ENCODE peak calls at places on chromosomes 3 and 15, in six cellular contexts. F, D, U, S, L and Q are unnamed samples.

GRCh38 chr3:159239054-159239453 is 437.2 kb downstream of the MFSD1 start:
- DNase-seq in F (no peak), D (no peak), U (no peak), S (no peak), L (no peak), Q (no peak)

GRCh38 chr15:47514251-47514652 is 203.1 kb upstream of the SEMA6D start:
- DNase-seq in F (no peak), D (no peak), U (peak), S (no peak), L (no peak), Q (no peak)

GRCh38 chr15:63985221-63986184 is 60.8 kb downstream of the DAPK2 start:
- DNase-seq in F (peak), D (no peak), U (peak), S (peak), L (peak), Q (no peak)

GRCh38 chr3:122890077-122890484 is 95.2 kb downstream of the SLC49A4 start:
- DNase-seq in F (peak), D (no peak), U (peak), S (peak), L (peak), Q (no peak)

GRCh38 chr3:105835606-105836005 is 33.2 kb downstream of the CBLB start:
- DNase-seq in F (no peak), D (no peak), U (no peak), S (no peak), L (no peak), Q (no peak)

GRCh38 chr15:41911691-41912345 is 18.0 kb upstream of the SPTBN5 start:
- DNase-seq in F (peak), D (no peak), U (no peak), S (no peak), L (no peak), Q (no peak)

GRCh38 chr3:83195243-83195642 is 1433.8 kb upstream of the GBE1 start:
- DNase-seq in F (no peak), D (no peak), U (no peak), S (no peak), L (no peak), Q (no peak)

GRCh38 chr3:58216496-58217197 is 5.9 kb upstream of the DNASE1L3 start:
- DNase-seq in F (no peak), D (no peak), U (no peak), S (no peak), L (no peak), Q (no peak)

GRCh38 chr3:155704041-155704440 is 40.8 kb downstream of the PLCH1 start:
- DNase-seq in F (no peak), D (no peak), U (no peak), S (no peak), L (no peak), Q (no peak)

GRCh38 chr3:49427581-49427980 is 1.5 kb downstream of the NICN1 start:
- DNase-seq in F (no peak), D (no peak), U (no peak), S (no peak), L (no peak), Q (no peak)

GRCh38 chr3:58167431-58168351 is 43.1 kb downstream of the DNASE1L3 start:
- DNase-seq in F (peak), D (no peak), U (peak), S (no peak), L (peak), Q (peak)

GRCh38 chr3:111070772-111071256 is 802 bp upstream of the NECTIN3 start:
- DNase-seq in F (no peak), D (no peak), U (no peak), S (no peak), L (no peak), Q (peak)

GRCh38 chr15:70528270-70528706 is 235.1 kb downstream of the UACA start:
- DNase-seq in F (no peak), D (no peak), U (peak), S (no peak), L (no peak), Q (no peak)

GRCh38 chr15:39494462-39494861 is 86.4 kb upstream of the THBS1 start:
- DNase-seq in F (no peak), D (no peak), U (no peak), S (no peak), L (no peak), Q (no peak)

GRCh38 chr15:39491917-39492490 is 88.9 kb upstream of the THBS1 start:
- DNase-seq in F (no peak), D (no peak), U (no peak), S (no peak), L (peak), Q (no peak)

GRCh38 chr15:39495871-39496459 is 84.9 kb upstream of the THBS1 start:
- DNase-seq in F (no peak), D (no peak), U (peak), S (no peak), L (no peak), Q (no peak)

GRCh38 chr15:39491115-39491916 is 89.6 kb upstream of the THBS1 start:
- DNase-seq in F (no peak), D (no peak), U (no peak), S (no peak), L (no peak), Q (no peak)

GRCh38 chr15:39493393-39494067 is 87.3 kb upstream of the THBS1 start:
- DNase-seq in F (no peak), D (no peak), U (no peak), S (no peak), L (no peak), Q (no peak)
- TF ChIP-seq POLR2A in F (no peak), D (no peak), U (no peak), S (no peak), L (no peak), Q (no peak)

GRCh38 chr3:25789596-25790556 is at the start of gene OXSM:
- DNase-seq in F (peak), D (peak), U (peak), S (peak), L (peak), Q (peak)
- TF ChIP-seq POLR2A in F (peak), D (peak), U (peak), S (peak), L (peak), Q (peak)

GRCh38 chr3:195698325-195699147 is 22.2 kb upstream of the MUC20 start:
- DNase-seq in F (no peak), D (no peak), U (no peak), S (no peak), L (no peak), Q (no peak)
- TF ChIP-seq POLR2A in F (no peak), D (no peak), U (no peak), S (no peak), L (no peak), Q (no peak)

GRCh38 chr3:172564499-172564898 is 41.3 kb upstream of the TNFSF10 start:
- DNase-seq in F (no peak), D (no peak), U (no peak), S (no peak), L (no peak), Q (no peak)

GRCh38 chr3:172559029-172559428 is 35.8 kb upstream of the TNFSF10 start:
- DNase-seq in F (no peak), D (no peak), U (no peak), S (peak), L (no peak), Q (no peak)

GRCh38 chr3:172560026-172560425 is 36.8 kb upstream of the TNFSF10 start:
- DNase-seq in F (no peak), D (no peak), U (peak), S (no peak), L (no peak), Q (no peak)

GRCh38 chr3:172561894-172562664 is 38.8 kb upstream of the TNFSF10 start:
- DNase-seq in F (no peak), D (no peak), U (no peak), S (peak), L (no peak), Q (no peak)

GRCh38 chr3:172562881-172563835 is 39.9 kb upstream of the TNFSF10 start:
- DNase-seq in F (no peak), D (no peak), U (peak), S (peak), L (no peak), Q (peak)
- TF ChIP-seq POLR2A in F (no peak), D (no peak), U (no peak), S (peak), L (peak), Q (no peak)